ENCODE peak calls at places on chromosomes 1 and 21, in six cellular contexts. S is tibial nerve, K is lower lobe of right lung, W is hepatocyte, V is Peyer's patch, N is uterus. C is an unnamed sample. For H3K4me1, the result is how much of the 10 kb centered on the place peaks cover.

GRCh38 chr21:33069994-33070811 is at the start of gene OLIG1:
- DNase-seq in S (no peak), K (peak), W (peak), V (no peak), N (no peak), C (peak)

GRCh38 chr1:60133848-60134247 is 60.3 kb upstream of the C1orf87 start:
- DNase-seq in S (no peak), K (no peak), W (no peak), V (no peak), N (no peak), C (no peak)

GRCh38 chr21:43372663-43373386 is 54.1 kb downstream of the SIK1 start:
- DNase-seq in S (no peak), K (peak), W (no peak), V (no peak), N (no peak), C (no peak)

GRCh38 chr1:174872615-174873058 is 127.1 kb upstream of the CACYBP start:
- DNase-seq in S (no peak), K (no peak), W (no peak), V (no peak), N (no peak), C (no peak)

GRCh38 chr21:32046191-32046590 is 173.4 kb downstream of the HUNK start:
- DNase-seq in S (no peak), K (no peak), W (no peak), V (no peak), N (no peak), C (no peak)

GRCh38 chr1:81775510-81775909 is 25.2 kb upstream of the ADGRL2 start:
- DNase-seq in S (no peak), K (no peak), W (no peak), V (no peak), N (no peak), C (no peak)

GRCh38 chr1:56258395-56258794 is 321.0 kb downstream of the PLPP3 start:
- DNase-seq in S (no peak), K (no peak), W (no peak), V (no peak), N (no peak), C (no peak)

GRCh38 chr1:94118471-94118870 is 2.5 kb downstream of the ABCA4 start:
- DNase-seq in S (no peak), K (no peak), W (no peak), V (no peak), N (no peak), C (no peak)

GRCh38 chr1:113747376-113747775 is 11.9 kb downstream of the PHTF1 start:
- DNase-seq in S (no peak), K (no peak), W (no peak), V (no peak), N (no peak), C (no peak)

GRCh38 chr1:34113887-34114286 is 51.1 kb downstream of the CSMD2 start:
- DNase-seq in S (no peak), K (no peak), W (peak), V (no peak), N (no peak), C (no peak)

GRCh38 chr21:43658769-43659135 is 536 bp downstream of the HSF2BP start:
- DNase-seq in S (no peak), K (no peak), W (no peak), V (no peak), N (no peak), C (peak)

GRCh38 chr1:229196404-229197224 is 74.3 kb upstream of the RAB4A start:
- DNase-seq in S (no peak), K (no peak), W (no peak), V (no peak), N (no peak), C (no peak)

GRCh38 chr1:8031176-8031785 is 5.2 kb upstream of the ERRFI1 start:
- DNase-seq in S (no peak), K (no peak), W (peak), V (no peak), N (no peak), C (no peak)

GRCh38 chr1:211932581-211933010 is 102.0 kb upstream of the LPGAT1 start:
- DNase-seq in S (no peak), K (no peak), W (no peak), V (no peak), N (no peak), C (no peak)

GRCh38 chr1:212819704-212820103 is 27.7 kb downstream of the SPATA45 start:
- DNase-seq in S (no peak), K (no peak), W (peak), V (no peak), N (no peak), C (no peak)

GRCh38 chr1:66012076-66012769 is 219.5 kb downstream of the PDE4B start:
- DNase-seq in S (no peak), K (no peak), W (no peak), V (no peak), N (no peak), C (no peak)

GRCh38 chr1:14320518-14320917 is 278.0 kb upstream of the KAZN start:
- DNase-seq in S (no peak), K (no peak), W (no peak), V (no peak), N (no peak), C (no peak)

GRCh38 chr1:169044296-169044695 is 62.2 kb upstream of the ATP1B1 start:
- DNase-seq in S (no peak), K (no peak), W (no peak), V (peak), N (no peak), C (no peak)

GRCh38 chr1:85494957-85495266 is 30.0 kb upstream of the DDAH1 start:
- DNase-seq in S (no peak), K (no peak), W (peak), V (no peak), N (peak), C (no peak)
- TF ChIP-seq CTCF in S (no peak), K (peak), W (peak), V (no peak), N (peak), C (no peak)

DNA sequence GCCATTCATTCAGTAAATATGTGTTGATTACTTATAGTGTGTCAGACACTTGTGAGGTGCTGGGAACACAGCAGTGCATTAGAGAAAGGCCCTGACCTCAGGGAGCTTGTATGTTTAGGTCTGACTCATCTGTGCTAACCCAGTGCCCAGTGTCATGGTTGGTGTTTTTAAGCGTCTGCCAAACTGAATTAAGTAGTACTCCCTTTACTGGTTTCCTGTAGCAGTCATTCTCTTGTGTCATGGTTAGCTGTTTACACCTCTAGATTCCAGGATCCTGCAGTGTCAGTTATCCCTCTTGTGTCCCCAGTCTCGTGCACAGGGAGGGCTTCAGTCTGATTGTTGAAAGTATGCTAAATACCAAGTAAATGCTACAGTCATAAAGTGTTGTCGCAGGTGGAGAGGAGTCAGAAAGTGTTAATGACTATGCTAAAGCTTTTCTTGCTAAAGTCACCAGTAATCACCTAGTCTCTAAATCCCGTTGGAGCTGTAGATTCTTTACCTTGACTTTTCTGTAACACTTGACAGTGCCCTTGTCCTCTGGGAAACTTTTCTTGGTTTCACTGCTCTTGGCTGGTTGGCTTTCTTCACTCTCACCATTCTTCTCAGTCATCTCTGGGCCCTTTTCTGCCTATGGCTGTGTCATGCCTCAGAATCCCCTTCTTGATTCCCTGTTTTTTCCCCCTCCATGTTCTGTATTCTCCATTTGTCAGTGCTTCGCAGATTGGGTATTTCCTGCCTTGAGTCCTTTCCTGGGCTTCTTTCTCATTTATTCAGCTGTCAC is 14.4 kb downstream of the UCK2 start:
- DNase-seq in S (no peak), K (no peak), W (no peak), V (no peak), N (no peak), C (no peak)
- H3K4me1 ChIP-seq in S (under half), K (under half), W (under half), V (under half), N (under half), C (under half)

DNA sequence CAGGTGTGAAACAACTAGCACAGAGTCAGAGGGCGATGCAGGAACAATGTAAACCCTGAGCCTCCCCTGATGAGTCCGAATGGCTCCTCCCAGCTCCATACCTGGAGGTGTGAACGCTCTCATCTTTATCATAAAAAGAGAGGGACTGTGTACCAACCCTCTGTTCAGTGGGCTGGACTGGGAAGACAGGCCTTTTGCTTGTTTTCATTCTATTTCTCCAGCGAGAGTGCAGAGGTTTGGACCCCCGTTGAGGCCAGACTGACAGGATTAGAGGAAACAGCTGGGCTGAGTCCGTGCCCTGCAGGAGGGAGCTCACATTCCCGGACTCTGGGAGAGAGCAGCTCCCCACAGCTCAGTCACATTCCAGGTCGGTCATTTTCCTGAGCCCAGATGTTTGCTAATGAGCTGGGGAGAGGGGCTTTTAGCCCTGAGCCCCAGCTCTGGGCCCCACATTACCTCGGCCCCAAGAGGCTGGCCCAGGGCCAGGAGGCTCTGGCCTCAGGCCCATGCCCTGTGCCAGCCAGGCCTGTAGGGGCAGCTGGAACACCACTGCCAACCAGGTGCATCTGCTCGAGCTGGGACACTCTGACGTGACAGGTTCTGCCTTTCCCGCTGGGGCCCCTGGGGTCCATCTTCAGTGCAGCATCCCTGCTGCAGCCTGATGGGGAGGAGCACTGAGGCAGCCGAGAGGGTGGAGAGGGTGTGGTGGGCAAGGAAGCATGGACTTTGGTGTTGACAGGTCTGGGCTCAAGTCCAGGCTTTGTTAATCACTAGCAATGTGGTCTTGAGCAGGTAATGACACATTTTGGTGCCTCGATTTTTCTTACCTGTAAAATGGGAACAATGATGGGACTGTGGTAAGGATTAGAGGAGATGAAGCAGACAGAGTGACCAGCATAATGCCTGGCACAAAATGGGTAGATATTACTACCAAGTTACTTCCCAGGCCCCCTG is 3.5 kb upstream of the NBL1 start:
- DNase-seq in S (no peak), K (no peak), W (peak), V (no peak), N (no peak), C (peak)
- TF ChIP-seq CTCF in S (no peak), K (no peak), W (no peak), V (peak), N (no peak), C (no peak)

DNA sequence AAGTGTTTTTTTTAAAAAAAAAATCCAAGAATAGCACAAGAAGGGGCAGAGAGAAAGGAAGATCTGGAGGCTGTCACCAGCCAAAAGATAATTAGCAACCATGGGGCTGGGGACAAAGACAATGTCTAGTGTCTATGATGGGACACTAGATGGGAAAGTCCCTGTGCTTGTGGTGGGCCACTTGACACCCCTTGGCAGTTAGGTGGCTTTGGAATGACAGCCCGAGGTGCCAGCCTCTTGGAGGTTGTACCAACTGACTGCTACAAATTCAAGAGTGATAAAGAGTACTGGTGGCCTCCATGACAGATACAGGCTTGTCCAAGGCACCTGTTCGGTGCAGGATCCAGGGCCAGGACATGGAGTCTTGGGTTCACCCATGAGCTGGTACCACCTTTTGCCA is 21.6 kb downstream of the ATP2B4 start:
- DNase-seq in S (no peak), K (no peak), W (no peak), V (no peak), N (no peak), C (no peak)
- H3K4me1 ChIP-seq in S (under half), K (half or more), W (under half), V (under half), N (under half), C (under half)

GRCh38 chr1:207888647-207889046 is 22.3 kb downstream of the CD34 start:
- DNase-seq in S (peak), K (no peak), W (no peak), V (no peak), N (no peak), C (no peak)
- TF ChIP-seq CTCF in S (no peak), K (no peak), W (no peak), V (no peak), N (no peak), C (no peak)

GRCh38 chr1:46150085-46150484 is 17.7 kb upstream of the PIK3R3 start:
- DNase-seq in S (no peak), K (no peak), W (no peak), V (no peak), N (no peak), C (no peak)
- H3K4me1 ChIP-seq in S (under half), K (under half), W (under half), V (under half), N (under half), C (under half)

DNA sequence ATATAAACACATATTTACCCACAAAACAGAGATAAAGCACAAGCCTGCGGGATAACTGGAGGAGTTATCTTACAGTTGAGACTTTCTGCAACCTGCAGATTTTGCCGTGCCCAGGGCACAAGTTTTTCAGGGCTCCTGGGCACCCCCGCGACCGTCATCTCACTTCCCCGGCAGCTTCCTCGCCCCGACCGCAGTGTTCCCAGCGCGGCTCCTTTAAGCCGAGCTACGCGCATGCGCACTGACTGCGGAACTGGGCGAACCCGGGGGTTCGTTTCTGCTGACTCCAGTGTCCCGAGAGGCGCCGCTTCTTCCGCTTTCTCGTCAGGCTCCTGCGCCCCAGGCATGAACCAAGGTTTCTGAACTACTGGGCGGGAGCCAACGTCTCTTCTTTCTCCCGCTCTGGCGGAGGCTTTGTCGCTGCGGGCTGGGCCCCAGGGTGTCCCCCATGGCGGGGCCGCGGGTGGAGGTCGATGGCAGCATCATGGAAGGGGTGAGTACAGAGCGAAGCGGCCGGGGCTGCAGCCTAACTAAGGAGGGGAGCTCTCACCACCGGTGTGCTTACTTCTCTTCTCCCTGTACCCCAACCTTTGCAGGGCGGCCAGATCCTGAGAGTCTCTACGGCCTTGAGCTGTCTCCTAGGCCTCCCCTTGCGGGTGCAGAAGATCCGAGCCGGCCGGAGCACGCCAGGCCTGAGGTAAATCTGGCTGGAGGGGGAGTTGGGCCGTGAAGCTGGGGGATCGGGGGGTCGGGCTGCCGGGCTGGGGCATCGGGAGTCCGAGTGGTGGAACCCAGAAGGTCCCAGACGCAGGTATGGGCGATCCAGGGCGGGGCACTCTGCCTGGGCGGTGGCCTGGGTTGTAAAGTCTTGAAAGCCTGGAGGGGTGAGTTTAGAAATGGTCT is at the start of gene RTCA:
- DNase-seq in S (peak), K (peak), W (peak), V (peak), N (peak), C (peak)
- TF ChIP-seq CTCF in S (no peak), K (no peak), W (no peak), V (no peak), N (no peak), C (no peak)

DNA sequence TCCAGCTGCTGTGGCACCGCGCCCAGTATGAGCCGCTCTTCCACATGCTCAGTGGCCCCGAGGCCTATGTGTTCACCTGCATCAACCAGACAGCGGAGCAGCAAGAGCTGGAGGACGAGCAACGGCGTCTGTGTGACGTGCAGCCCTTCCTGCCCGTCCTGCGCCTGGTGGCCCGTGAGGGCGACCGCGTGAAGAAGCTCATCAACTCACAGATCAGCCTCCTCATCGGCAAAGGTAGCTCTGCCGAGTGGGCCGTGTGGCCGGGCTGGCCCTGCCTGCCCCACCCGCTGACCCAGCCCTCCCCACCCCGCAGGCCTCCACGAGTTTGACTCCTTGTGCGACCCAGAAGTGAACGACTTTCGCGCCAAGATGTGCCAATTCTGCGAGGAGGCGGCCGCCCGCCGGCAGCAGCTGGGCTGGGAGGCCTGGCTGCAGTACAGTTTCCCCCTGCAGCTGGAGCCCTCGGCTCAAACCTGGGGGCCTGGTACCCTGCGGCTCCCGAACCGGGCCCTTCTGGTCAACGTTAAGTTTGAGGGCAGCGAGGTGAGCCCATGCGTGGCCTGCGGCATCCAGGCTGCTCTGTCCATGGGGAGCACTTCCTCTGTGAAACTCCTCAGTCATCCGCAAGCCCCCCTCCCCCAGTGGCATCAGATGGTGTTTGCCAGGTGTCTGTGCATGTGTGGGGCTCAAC is 64.2 kb downstream of the PIK3CD start:
- DNase-seq in S (no peak), K (no peak), W (no peak), V (peak), N (no peak), C (no peak)
- H3K4me1 ChIP-seq in S (under half), K (under half), W (under half), V (under half), N (under half), C (under half)

GRCh38 chr1:178659789-178660208 is 65.2 kb upstream of the RALGPS2 start:
- DNase-seq in S (no peak), K (no peak), W (no peak), V (no peak), N (no peak), C (no peak)

GRCh38 chr1:178660484-178660883 is 64.6 kb upstream of the RALGPS2 start:
- DNase-seq in S (no peak), K (no peak), W (no peak), V (no peak), N (no peak), C (no peak)

GRCh38 chr1:178665579-178665978 is 59.5 kb upstream of the RALGPS2 start:
- DNase-seq in S (no peak), K (no peak), W (no peak), V (no peak), N (no peak), C (no peak)

GRCh38 chr1:178664278-178664677 is 60.8 kb upstream of the RALGPS2 start:
- DNase-seq in S (no peak), K (no peak), W (no peak), V (peak), N (no peak), C (no peak)
- TF ChIP-seq CTCF in S (no peak), K (no peak), W (no peak), V (no peak), N (no peak), C (no peak)

C was measured in colonic mucosa.